ENCODE peak calls at places on chromosome 9, in ten cellular contexts. One of them, this sample, is unnamed.

GRCh38 chr9:69621735-69622460 is 50.3 kb downstream of the APBA1 start:
- ATAC-seq in HCT116: no peak
- ATAC-seq in K562: no peak
- ATAC-seq in heart left ventricle: no peak
- ATAC-seq in upper lobe of left lung: no peak
- ATAC-seq in gastrocnemius medialis: no peak
- ATAC-seq in lower lobe of right lung: no peak
- ATAC-seq in HepG2: no peak
- ATAC-seq in heart right ventricle: no peak
- ATAC-seq in pancreas: no peak
- ATAC-seq in this sample: no peak

GRCh38 chr9:5869315-5870019 is 21.2 kb upstream of the MLANA start:
- ATAC-seq in heart left ventricle: no peak
- ATAC-seq in lower lobe of right lung: no peak
- ATAC-seq in pancreas: no peak
- ATAC-seq in upper lobe of left lung: no peak
- ATAC-seq in HepG2: peak; percentile 91
- ATAC-seq in gastrocnemius medialis: no peak
- ATAC-seq in heart right ventricle: no peak
- ATAC-seq in HCT116: peak; percentile 91
- ATAC-seq in K562: peak; percentile 93
- ATAC-seq in this sample: no peak

GRCh38 chr9:24479696-24480095 is 66.0 kb downstream of the IZUMO3 start:
- ATAC-seq in lower lobe of right lung: no peak
- ATAC-seq in upper lobe of left lung: no peak
- ATAC-seq in pancreas: no peak
- ATAC-seq in K562: no peak
- ATAC-seq in HCT116: no peak
- ATAC-seq in heart right ventricle: no peak
- ATAC-seq in HepG2: no peak
- ATAC-seq in heart left ventricle: no peak
- ATAC-seq in gastrocnemius medialis: no peak
- ATAC-seq in this sample: no peak

GRCh38 chr9:120436937-120437592 is 142.9 kb downstream of the CDK5RAP2 start:
- ATAC-seq in pancreas: no peak
- ATAC-seq in lower lobe of right lung: peak; percentile 83
- ATAC-seq in HCT116: no peak
- ATAC-seq in gastrocnemius medialis: no peak
- ATAC-seq in heart left ventricle: no peak
- ATAC-seq in upper lobe of left lung: peak; percentile 55
- ATAC-seq in heart right ventricle: peak; percentile 59
- ATAC-seq in HepG2: no peak
- ATAC-seq in K562: no peak
- ATAC-seq in this sample: no peak

GRCh38 chr9:134178781-134179551 is 14.6 kb upstream of the RNU6ATAC start:
- ATAC-seq in gastrocnemius medialis: peak; percentile 45
- ATAC-seq in heart right ventricle: peak; percentile 39
- ATAC-seq in HepG2: peak; percentile 15
- ATAC-seq in upper lobe of left lung: peak; percentile 60
- ATAC-seq in pancreas: peak; percentile 50
- ATAC-seq in HCT116: no peak
- ATAC-seq in heart left ventricle: peak; percentile 30
- ATAC-seq in K562: no peak
- ATAC-seq in lower lobe of right lung: no peak
- ATAC-seq in this sample: peak; percentile 57

GRCh38 chr9:109817146-109817845 is 37.3 kb downstream of the PALM2AKAP2 start:
- ATAC-seq in K562: no peak
- ATAC-seq in heart left ventricle: no peak
- ATAC-seq in HepG2: no peak
- ATAC-seq in pancreas: no peak
- ATAC-seq in gastrocnemius medialis: no peak
- ATAC-seq in HCT116: peak; percentile 29
- ATAC-seq in upper lobe of left lung: peak; percentile 3
- ATAC-seq in heart right ventricle: peak; percentile 45
- ATAC-seq in lower lobe of right lung: no peak
- ATAC-seq in this sample: peak; percentile 11

GRCh38 chr9:38263534-38263933 is 129.0 kb upstream of the ALDH1B1 start:
- ATAC-seq in K562: no peak
- ATAC-seq in HCT116: peak; percentile 46
- ATAC-seq in heart right ventricle: no peak
- ATAC-seq in pancreas: no peak
- ATAC-seq in upper lobe of left lung: no peak
- ATAC-seq in lower lobe of right lung: no peak
- ATAC-seq in heart left ventricle: no peak
- ATAC-seq in HepG2: no peak
- ATAC-seq in gastrocnemius medialis: no peak
- ATAC-seq in this sample: no peak

GRCh38 chr9:68822596-68823165 is 117.6 kb downstream of the PIP5K1B start:
- ATAC-seq in K562: peak; percentile 61
- ATAC-seq in pancreas: peak; percentile 97
- ATAC-seq in gastrocnemius medialis: peak; percentile 89
- ATAC-seq in heart right ventricle: peak; percentile 80
- ATAC-seq in lower lobe of right lung: no peak
- ATAC-seq in heart left ventricle: peak; percentile 64
- ATAC-seq in HCT116: no peak
- ATAC-seq in HepG2: no peak
- ATAC-seq in upper lobe of left lung: no peak
- ATAC-seq in this sample: no peak

GRCh38 chr9:110183208-110184145 is 24.5 kb downstream of the C9orf152 start:
- ATAC-seq in upper lobe of left lung: peak; percentile 80
- ATAC-seq in pancreas: peak; percentile 90
- ATAC-seq in HCT116: peak; percentile 89
- ATAC-seq in gastrocnemius medialis: no peak
- ATAC-seq in HepG2: peak; percentile 67
- ATAC-seq in lower lobe of right lung: peak; percentile 85
- ATAC-seq in heart right ventricle: peak; percentile 52
- ATAC-seq in heart left ventricle: no peak
- ATAC-seq in K562: peak; percentile 95
- ATAC-seq in this sample: peak; percentile 66

GRCh38 chr9:75134495-75134894 is 46.2 kb downstream of the OSTF1 start:
- ATAC-seq in K562: no peak
- ATAC-seq in heart right ventricle: no peak
- ATAC-seq in gastrocnemius medialis: no peak
- ATAC-seq in pancreas: no peak
- ATAC-seq in HepG2: no peak
- ATAC-seq in lower lobe of right lung: no peak
- ATAC-seq in heart left ventricle: no peak
- ATAC-seq in HCT116: no peak
- ATAC-seq in upper lobe of left lung: no peak
- ATAC-seq in this sample: no peak

GRCh38 chr9:112917027-112917986 is 26.6 kb upstream of the SLC46A2 start:
- ATAC-seq in lower lobe of right lung: no peak
- ATAC-seq in HCT116: peak; percentile 61
- ATAC-seq in heart right ventricle: no peak
- ATAC-seq in K562: no peak
- ATAC-seq in pancreas: peak; percentile 89
- ATAC-seq in heart left ventricle: no peak
- ATAC-seq in gastrocnemius medialis: no peak
- ATAC-seq in upper lobe of left lung: no peak
- ATAC-seq in HepG2: no peak
- ATAC-seq in this sample: no peak

GRCh38 chr9:21812415-21812814 is 10.0 kb downstream of the MTAP start:
- ATAC-seq in heart left ventricle: no peak
- ATAC-seq in K562: no peak
- ATAC-seq in upper lobe of left lung: no peak
- ATAC-seq in gastrocnemius medialis: no peak
- ATAC-seq in heart right ventricle: peak; percentile 66
- ATAC-seq in lower lobe of right lung: no peak
- ATAC-seq in pancreas: no peak
- ATAC-seq in HepG2: no peak
- ATAC-seq in HCT116: peak; percentile 30
- ATAC-seq in this sample: peak; percentile 37

GRCh38 chr9:129434187-129434586 is 186.7 kb downstream of the C9orf50 start:
- ATAC-seq in HCT116: peak; percentile 75
- ATAC-seq in heart left ventricle: no peak
- ATAC-seq in heart right ventricle: no peak
- ATAC-seq in K562: peak; percentile 60
- ATAC-seq in pancreas: no peak
- ATAC-seq in HepG2: no peak
- ATAC-seq in upper lobe of left lung: no peak
- ATAC-seq in lower lobe of right lung: no peak
- ATAC-seq in gastrocnemius medialis: no peak
- ATAC-seq in this sample: no peak

GRCh38 chr9:72577212-72577753 is 55.9 kb downstream of the TMC1 start:
- ATAC-seq in HCT116: peak; percentile 37
- ATAC-seq in gastrocnemius medialis: peak; percentile 70
- ATAC-seq in HepG2: no peak
- ATAC-seq in lower lobe of right lung: peak; percentile 64
- ATAC-seq in upper lobe of left lung: peak; percentile 77
- ATAC-seq in pancreas: peak; percentile 84
- ATAC-seq in heart left ventricle: peak; percentile 43
- ATAC-seq in heart right ventricle: peak; percentile 76
- ATAC-seq in K562: no peak
- ATAC-seq in this sample: peak; percentile 83

GRCh38 chr9:69822091-69822750 is 1.6 kb downstream of the CFAP95 start:
- ATAC-seq in heart right ventricle: no peak
- ATAC-seq in HCT116: no peak
- ATAC-seq in heart left ventricle: no peak
- ATAC-seq in K562: peak; percentile 26
- ATAC-seq in upper lobe of left lung: peak; percentile 77
- ATAC-seq in gastrocnemius medialis: no peak
- ATAC-seq in HepG2: peak; percentile 65
- ATAC-seq in pancreas: no peak
- ATAC-seq in lower lobe of right lung: no peak
- ATAC-seq in this sample: no peak

GRCh38 chr9:121563881-121564460 is 64.3 kb upstream of the GGTA1 start:
- ATAC-seq in heart left ventricle: no peak
- ATAC-seq in K562: no peak
- ATAC-seq in HCT116: no peak
- ATAC-seq in lower lobe of right lung: no peak
- ATAC-seq in pancreas: no peak
- ATAC-seq in heart right ventricle: no peak
- ATAC-seq in upper lobe of left lung: no peak
- ATAC-seq in gastrocnemius medialis: no peak
- ATAC-seq in HepG2: no peak
- ATAC-seq in this sample: no peak

GRCh38 chr9:112409758-112410157 is 29.9 kb downstream of the HSDL2 start:
- ATAC-seq in heart right ventricle: no peak
- ATAC-seq in lower lobe of right lung: no peak
- ATAC-seq in HCT116: no peak
- ATAC-seq in pancreas: no peak
- ATAC-seq in K562: no peak
- ATAC-seq in gastrocnemius medialis: no peak
- ATAC-seq in upper lobe of left lung: no peak
- ATAC-seq in heart left ventricle: no peak
- ATAC-seq in HepG2: no peak
- ATAC-seq in this sample: no peak

GRCh38 chr9:135783540-135784245 is 81.7 kb downstream of the KCNT1 start:
- ATAC-seq in HCT116: no peak
- ATAC-seq in pancreas: no peak
- ATAC-seq in upper lobe of left lung: no peak
- ATAC-seq in K562: no peak
- ATAC-seq in heart left ventricle: no peak
- ATAC-seq in HepG2: peak; percentile 14
- ATAC-seq in lower lobe of right lung: no peak
- ATAC-seq in gastrocnemius medialis: no peak
- ATAC-seq in heart right ventricle: no peak
- ATAC-seq in this sample: no peak
- H3K27me3 ChIP-seq in HCT116: no peaks in the 10 kb centered on the region
- H3K27me3 ChIP-seq in pancreas: no peaks in the 10 kb centered on the region
- H3K27me3 ChIP-seq in upper lobe of left lung: no peaks in the 10 kb centered on the region
- H3K27me3 ChIP-seq in K562: peaks cover 92% of the 10 kb centered on the region
- H3K27me3 ChIP-seq in heart left ventricle: no peaks in the 10 kb centered on the region
- H3K27me3 ChIP-seq in HepG2: peaks cover 23% of the 10 kb centered on the region
- H3K27me3 ChIP-seq in lower lobe of right lung: no peaks in the 10 kb centered on the region
- H3K27me3 ChIP-seq in gastrocnemius medialis: no peaks in the 10 kb centered on the region
- H3K27me3 ChIP-seq in heart right ventricle: no peaks in the 10 kb centered on the region
- H3K27me3 ChIP-seq in this sample: peaks cover 88% of the 10 kb centered on the region

DNA sequence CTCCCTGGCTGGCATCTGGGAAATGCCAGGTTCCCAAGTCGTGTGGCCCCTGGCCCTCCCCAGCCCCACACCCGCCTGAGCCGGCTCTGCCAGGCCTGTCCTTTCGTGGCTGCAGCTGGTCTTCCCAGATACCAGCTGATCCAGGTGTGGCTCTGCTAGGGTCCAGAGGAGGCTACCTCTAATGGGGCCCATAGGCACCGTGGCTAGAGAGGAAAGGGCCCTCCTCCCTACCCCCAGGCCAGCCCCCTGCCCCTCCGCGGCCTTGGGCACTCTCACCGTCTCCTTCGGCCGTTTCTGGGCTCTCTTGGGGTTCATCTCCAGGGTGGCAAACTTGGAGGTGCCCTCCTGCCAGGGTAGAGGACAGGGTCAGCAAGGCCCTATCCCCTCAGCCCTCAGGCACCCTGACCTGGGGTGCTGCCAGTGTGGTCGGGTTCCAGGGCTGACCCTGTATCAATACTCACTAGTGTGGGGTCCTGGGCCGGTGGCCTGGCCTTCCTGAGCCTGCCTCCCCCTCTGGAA is 17.0 kb downstream of the RALGDS start:
- ATAC-seq in K562: no peak
- ATAC-seq in lower lobe of right lung: no peak
- ATAC-seq in heart left ventricle: no peak
- ATAC-seq in heart right ventricle: no peak
- ATAC-seq in HCT116: no peak
- ATAC-seq in pancreas: no peak
- ATAC-seq in HepG2: no peak
- ATAC-seq in gastrocnemius medialis: no peak
- ATAC-seq in upper lobe of left lung: no peak
- ATAC-seq in this sample: no peak
- TF ChIP-seq CTCF in K562: no peak
- TF ChIP-seq CTCF in lower lobe of right lung: no peak
- TF ChIP-seq CTCF in heart left ventricle: no peak
- TF ChIP-seq CTCF in heart right ventricle: no peak
- TF ChIP-seq CTCF in HCT116: no peak
- TF ChIP-seq CTCF in pancreas: no peak
- TF ChIP-seq CTCF in HepG2: no peak
- TF ChIP-seq CTCF in gastrocnemius medialis: no peak
- TF ChIP-seq CTCF in upper lobe of left lung: no peak
- TF ChIP-seq CTCF in this sample: no peak

GRCh38 chr9:25678846-25679360 is 659 bp upstream of the TUSC1 start:
- ATAC-seq in heart right ventricle: no peak
- ATAC-seq in HCT116: no peak
- ATAC-seq in pancreas: no peak
- ATAC-seq in HepG2: no peak
- ATAC-seq in gastrocnemius medialis: no peak
- ATAC-seq in lower lobe of right lung: no peak
- ATAC-seq in upper lobe of left lung: no peak
- ATAC-seq in K562: no peak
- ATAC-seq in heart left ventricle: no peak
- ATAC-seq in this sample: no peak
- H3K4me3 ChIP-seq in heart right ventricle: peak overlapping the region; percentile 78
- H3K4me3 ChIP-seq in HCT116: no peak overlapping the region
- H3K4me3 ChIP-seq in pancreas: peak overlapping the region; percentile 62
- H3K4me3 ChIP-seq in HepG2: no peak overlapping the region
- H3K4me3 ChIP-seq in gastrocnemius medialis: peak overlapping the region; percentile 99
- H3K4me3 ChIP-seq in lower lobe of right lung: peak overlapping the region; percentile 88
- H3K4me3 ChIP-seq in upper lobe of left lung: peak overlapping the region; percentile 87
- H3K4me3 ChIP-seq in K562: no peak overlapping the region
- H3K4me3 ChIP-seq in heart left ventricle: peak overlapping the region; percentile 85
- H3K4me3 ChIP-seq in this sample: peak overlapping the region; percentile 91

DNA sequence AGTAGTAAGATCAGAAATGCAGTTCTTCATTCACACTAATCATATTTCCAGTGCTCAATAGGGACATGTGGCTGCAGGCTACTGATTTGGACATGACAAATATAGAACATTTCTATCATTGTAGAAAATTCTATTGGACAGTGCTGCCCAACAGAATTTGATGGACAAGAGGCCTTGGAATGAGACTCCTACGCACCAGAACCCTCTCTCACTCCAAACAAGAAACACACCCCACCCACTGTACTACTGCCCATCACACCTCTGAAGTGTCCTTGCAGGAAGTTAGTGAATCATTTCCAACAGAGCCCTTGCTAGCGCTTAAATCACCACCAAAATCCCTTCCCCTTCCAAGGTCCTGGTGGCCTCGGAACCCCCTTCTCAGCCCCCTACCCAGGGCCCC is 66.5 kb downstream of the ROR2 start:
- ATAC-seq in lower lobe of right lung: no peak
- ATAC-seq in heart left ventricle: no peak
- ATAC-seq in HepG2: no peak
- ATAC-seq in heart right ventricle: no peak
- ATAC-seq in upper lobe of left lung: no peak
- ATAC-seq in HCT116: no peak
- ATAC-seq in K562: no peak
- ATAC-seq in pancreas: no peak
- ATAC-seq in gastrocnemius medialis: no peak
- ATAC-seq in this sample: no peak
- H3K27me3 ChIP-seq in lower lobe of right lung: peaks cover 9% of the 10 kb centered on the region
- H3K27me3 ChIP-seq in heart left ventricle: no peaks in the 10 kb centered on the region
- H3K27me3 ChIP-seq in HepG2: no peaks in the 10 kb centered on the region
- H3K27me3 ChIP-seq in heart right ventricle: peaks cover 20% of the 10 kb centered on the region
- H3K27me3 ChIP-seq in upper lobe of left lung: no peaks in the 10 kb centered on the region
- H3K27me3 ChIP-seq in HCT116: no peaks in the 10 kb centered on the region
- H3K27me3 ChIP-seq in K562: no peaks in the 10 kb centered on the region
- H3K27me3 ChIP-seq in pancreas: no peaks in the 10 kb centered on the region
- H3K27me3 ChIP-seq in gastrocnemius medialis: no peaks in the 10 kb centered on the region
- H3K27me3 ChIP-seq in this sample: no peaks in the 10 kb centered on the region